ENCODE peak calls at places on chromosomes 11 and 22, in ten cellular contexts. One of them, this sample, is unnamed.

GRCh38 chr22:39457047-39457545 is 284 bp downstream of the MGAT3 start:
- DNase-seq in stimulated activated CD4-positive, alpha-beta T cell treated with anti-CD3 and anti-CD28 coated beads, Interleukin-12 subunit alpha, Interleukin-12 subunit beta, amount 100 ng/mL, for 48 hours: no peak
- DNase-seq in NAMALWA: no peak
- DNase-seq in KBM-7: no peak
- DNase-seq in memory B cell: no peak
- DNase-seq in astrocyte of the spinal cord: no peak
- DNase-seq in activated CD4-positive, alpha-beta memory T cell treated with anti-CD3 and anti-CD28 coated beads for 36 hours: no peak
- DNase-seq in erythroblast: no peak
- DNase-seq in GM19239: no peak
- DNase-seq in NCI-H2029: no peak
- DNase-seq in this sample: peak

GRCh38 chr11:83000381-83000780 is 71.3 kb downstream of the RAB30 start:
- DNase-seq in stimulated activated CD4-positive, alpha-beta T cell treated with anti-CD3 and anti-CD28 coated beads, Interleukin-12 subunit alpha, Interleukin-12 subunit beta, amount 100 ng/mL, for 48 hours: no peak
- DNase-seq in NAMALWA: no peak
- DNase-seq in KBM-7: no peak
- DNase-seq in memory B cell: no peak
- DNase-seq in astrocyte of the spinal cord: no peak
- DNase-seq in activated CD4-positive, alpha-beta memory T cell treated with anti-CD3 and anti-CD28 coated beads for 36 hours: no peak
- DNase-seq in erythroblast: no peak
- DNase-seq in GM19239: no peak
- DNase-seq in NCI-H2029: no peak
- DNase-seq in this sample: no peak

GRCh38 chr11:85718126-85718943 is 32.3 kb upstream of the CCDC89 start:
- DNase-seq in stimulated activated CD4-positive, alpha-beta T cell treated with anti-CD3 and anti-CD28 coated beads, Interleukin-12 subunit alpha, Interleukin-12 subunit beta, amount 100 ng/mL, for 48 hours: no peak
- DNase-seq in NAMALWA: no peak
- DNase-seq in KBM-7: no peak
- DNase-seq in memory B cell: no peak
- DNase-seq in astrocyte of the spinal cord: peak
- DNase-seq in activated CD4-positive, alpha-beta memory T cell treated with anti-CD3 and anti-CD28 coated beads for 36 hours: no peak
- DNase-seq in erythroblast: no peak
- DNase-seq in GM19239: no peak
- DNase-seq in NCI-H2029: no peak
- DNase-seq in this sample: no peak

GRCh38 chr11:123434262-123434661 is 4.2 kb downstream of the GRAMD1B start:
- DNase-seq in stimulated activated CD4-positive, alpha-beta T cell treated with anti-CD3 and anti-CD28 coated beads, Interleukin-12 subunit alpha, Interleukin-12 subunit beta, amount 100 ng/mL, for 48 hours: no peak
- DNase-seq in NAMALWA: peak
- DNase-seq in KBM-7: peak
- DNase-seq in memory B cell: no peak
- DNase-seq in astrocyte of the spinal cord: peak
- DNase-seq in activated CD4-positive, alpha-beta memory T cell treated with anti-CD3 and anti-CD28 coated beads for 36 hours: peak
- DNase-seq in erythroblast: no peak
- DNase-seq in GM19239: no peak
- DNase-seq in NCI-H2029: no peak
- DNase-seq in this sample: peak

GRCh38 chr11:61418136-61418535 is 11.6 kb downstream of the CPSF7 start:
- DNase-seq in stimulated activated CD4-positive, alpha-beta T cell treated with anti-CD3 and anti-CD28 coated beads, Interleukin-12 subunit alpha, Interleukin-12 subunit beta, amount 100 ng/mL, for 48 hours: no peak
- DNase-seq in NAMALWA: no peak
- DNase-seq in KBM-7: no peak
- DNase-seq in memory B cell: no peak
- DNase-seq in astrocyte of the spinal cord: no peak
- DNase-seq in activated CD4-positive, alpha-beta memory T cell treated with anti-CD3 and anti-CD28 coated beads for 36 hours: no peak
- DNase-seq in erythroblast: no peak
- DNase-seq in GM19239: no peak
- DNase-seq in NCI-H2029: no peak
- DNase-seq in this sample: no peak

GRCh38 chr11:58914821-58915543 is 24.3 kb upstream of the GLYATL1 start:
- DNase-seq in stimulated activated CD4-positive, alpha-beta T cell treated with anti-CD3 and anti-CD28 coated beads, Interleukin-12 subunit alpha, Interleukin-12 subunit beta, amount 100 ng/mL, for 48 hours: no peak
- DNase-seq in NAMALWA: no peak
- DNase-seq in KBM-7: no peak
- DNase-seq in memory B cell: no peak
- DNase-seq in astrocyte of the spinal cord: peak
- DNase-seq in activated CD4-positive, alpha-beta memory T cell treated with anti-CD3 and anti-CD28 coated beads for 36 hours: no peak
- DNase-seq in erythroblast: no peak
- DNase-seq in GM19239: no peak
- DNase-seq in NCI-H2029: no peak
- DNase-seq in this sample: no peak

GRCh38 chr11:11409916-11410315 is 56.9 kb upstream of the CSNK2A3 start:
- DNase-seq in stimulated activated CD4-positive, alpha-beta T cell treated with anti-CD3 and anti-CD28 coated beads, Interleukin-12 subunit alpha, Interleukin-12 subunit beta, amount 100 ng/mL, for 48 hours: no peak
- DNase-seq in NAMALWA: no peak
- DNase-seq in KBM-7: no peak
- DNase-seq in memory B cell: no peak
- DNase-seq in astrocyte of the spinal cord: no peak
- DNase-seq in activated CD4-positive, alpha-beta memory T cell treated with anti-CD3 and anti-CD28 coated beads for 36 hours: no peak
- DNase-seq in erythroblast: peak
- DNase-seq in GM19239: no peak
- DNase-seq in NCI-H2029: peak
- DNase-seq in this sample: no peak

GRCh38 chr11:28951191-28951590 is 843.0 kb downstream of the METTL15 start:
- DNase-seq in stimulated activated CD4-positive, alpha-beta T cell treated with anti-CD3 and anti-CD28 coated beads, Interleukin-12 subunit alpha, Interleukin-12 subunit beta, amount 100 ng/mL, for 48 hours: no peak
- DNase-seq in NAMALWA: no peak
- DNase-seq in KBM-7: no peak
- DNase-seq in memory B cell: no peak
- DNase-seq in astrocyte of the spinal cord: peak
- DNase-seq in activated CD4-positive, alpha-beta memory T cell treated with anti-CD3 and anti-CD28 coated beads for 36 hours: no peak
- DNase-seq in erythroblast: no peak
- DNase-seq in GM19239: no peak
- DNase-seq in NCI-H2029: no peak
- DNase-seq in this sample: no peak

GRCh38 chr11:925158-925495 is 543 bp upstream of the AP2A2 start:
- DNase-seq in stimulated activated CD4-positive, alpha-beta T cell treated with anti-CD3 and anti-CD28 coated beads, Interleukin-12 subunit alpha, Interleukin-12 subunit beta, amount 100 ng/mL, for 48 hours: no peak
- DNase-seq in NAMALWA: no peak
- DNase-seq in KBM-7: no peak
- DNase-seq in memory B cell: no peak
- DNase-seq in astrocyte of the spinal cord: no peak
- DNase-seq in activated CD4-positive, alpha-beta memory T cell treated with anti-CD3 and anti-CD28 coated beads for 36 hours: peak
- DNase-seq in erythroblast: no peak
- DNase-seq in GM19239: no peak
- DNase-seq in NCI-H2029: no peak
- DNase-seq in this sample: peak

GRCh38 chr22:38569972-38570840 is at the start of gene DMC1:
- DNase-seq in stimulated activated CD4-positive, alpha-beta T cell treated with anti-CD3 and anti-CD28 coated beads, Interleukin-12 subunit alpha, Interleukin-12 subunit beta, amount 100 ng/mL, for 48 hours: peak
- DNase-seq in NAMALWA: peak
- DNase-seq in KBM-7: peak
- DNase-seq in memory B cell: peak
- DNase-seq in astrocyte of the spinal cord: peak
- DNase-seq in activated CD4-positive, alpha-beta memory T cell treated with anti-CD3 and anti-CD28 coated beads for 36 hours: peak
- DNase-seq in erythroblast: peak
- DNase-seq in GM19239: peak
- DNase-seq in NCI-H2029: peak
- DNase-seq in this sample: peak

GRCh38 chr22:37241351-37242142 is 2.5 kb downstream of the RAC2 start:
- DNase-seq in stimulated activated CD4-positive, alpha-beta T cell treated with anti-CD3 and anti-CD28 coated beads, Interleukin-12 subunit alpha, Interleukin-12 subunit beta, amount 100 ng/mL, for 48 hours: peak
- DNase-seq in NAMALWA: no peak
- DNase-seq in KBM-7: no peak
- DNase-seq in memory B cell: no peak
- DNase-seq in astrocyte of the spinal cord: no peak
- DNase-seq in activated CD4-positive, alpha-beta memory T cell treated with anti-CD3 and anti-CD28 coated beads for 36 hours: peak
- DNase-seq in erythroblast: peak
- DNase-seq in GM19239: no peak
- DNase-seq in NCI-H2029: no peak
- DNase-seq in this sample: no peak

GRCh38 chr22:44107341-44107740 is 73.4 kb upstream of the PARVG start:
- DNase-seq in stimulated activated CD4-positive, alpha-beta T cell treated with anti-CD3 and anti-CD28 coated beads, Interleukin-12 subunit alpha, Interleukin-12 subunit beta, amount 100 ng/mL, for 48 hours: no peak
- DNase-seq in NAMALWA: no peak
- DNase-seq in KBM-7: no peak
- DNase-seq in memory B cell: no peak
- DNase-seq in astrocyte of the spinal cord: no peak
- DNase-seq in activated CD4-positive, alpha-beta memory T cell treated with anti-CD3 and anti-CD28 coated beads for 36 hours: peak
- DNase-seq in erythroblast: no peak
- DNase-seq in GM19239: no peak
- DNase-seq in NCI-H2029: no peak
- DNase-seq in this sample: no peak

GRCh38 chr11:95975343-95975742 is 51.4 kb upstream of the MTMR2 start:
- DNase-seq in stimulated activated CD4-positive, alpha-beta T cell treated with anti-CD3 and anti-CD28 coated beads, Interleukin-12 subunit alpha, Interleukin-12 subunit beta, amount 100 ng/mL, for 48 hours: no peak
- DNase-seq in NAMALWA: no peak
- DNase-seq in KBM-7: no peak
- DNase-seq in memory B cell: no peak
- DNase-seq in astrocyte of the spinal cord: no peak
- DNase-seq in activated CD4-positive, alpha-beta memory T cell treated with anti-CD3 and anti-CD28 coated beads for 36 hours: no peak
- DNase-seq in erythroblast: no peak
- DNase-seq in GM19239: no peak
- DNase-seq in NCI-H2029: no peak
- DNase-seq in this sample: no peak

GRCh38 chr22:39907035-39907434 is 6.2 kb downstream of the GRAP2 start:
- DNase-seq in stimulated activated CD4-positive, alpha-beta T cell treated with anti-CD3 and anti-CD28 coated beads, Interleukin-12 subunit alpha, Interleukin-12 subunit beta, amount 100 ng/mL, for 48 hours: no peak
- DNase-seq in NAMALWA: no peak
- DNase-seq in KBM-7: no peak
- DNase-seq in memory B cell: no peak
- DNase-seq in astrocyte of the spinal cord: no peak
- DNase-seq in activated CD4-positive, alpha-beta memory T cell treated with anti-CD3 and anti-CD28 coated beads for 36 hours: peak
- DNase-seq in erythroblast: no peak
- DNase-seq in GM19239: no peak
- DNase-seq in NCI-H2029: no peak
- DNase-seq in this sample: no peak

GRCh38 chr11:65645710-65646109 is 7.8 kb downstream of the SIPA1 start:
- DNase-seq in stimulated activated CD4-positive, alpha-beta T cell treated with anti-CD3 and anti-CD28 coated beads, Interleukin-12 subunit alpha, Interleukin-12 subunit beta, amount 100 ng/mL, for 48 hours: no peak
- DNase-seq in NAMALWA: no peak
- DNase-seq in KBM-7: no peak
- DNase-seq in memory B cell: no peak
- DNase-seq in astrocyte of the spinal cord: peak
- DNase-seq in activated CD4-positive, alpha-beta memory T cell treated with anti-CD3 and anti-CD28 coated beads for 36 hours: no peak
- DNase-seq in erythroblast: no peak
- DNase-seq in GM19239: no peak
- DNase-seq in NCI-H2029: no peak
- DNase-seq in this sample: no peak

GRCh38 chr22:35995772-35996171 is 32.9 kb downstream of the RBFOX2 start:
- DNase-seq in stimulated activated CD4-positive, alpha-beta T cell treated with anti-CD3 and anti-CD28 coated beads, Interleukin-12 subunit alpha, Interleukin-12 subunit beta, amount 100 ng/mL, for 48 hours: no peak
- DNase-seq in NAMALWA: no peak
- DNase-seq in KBM-7: no peak
- DNase-seq in memory B cell: no peak
- DNase-seq in astrocyte of the spinal cord: peak
- DNase-seq in activated CD4-positive, alpha-beta memory T cell treated with anti-CD3 and anti-CD28 coated beads for 36 hours: no peak
- DNase-seq in erythroblast: no peak
- DNase-seq in GM19239: no peak
- DNase-seq in NCI-H2029: no peak
- DNase-seq in this sample: no peak

GRCh38 chr22:46964773-46965550 is 202.5 kb downstream of the TBC1D22A start:
- DNase-seq in stimulated activated CD4-positive, alpha-beta T cell treated with anti-CD3 and anti-CD28 coated beads, Interleukin-12 subunit alpha, Interleukin-12 subunit beta, amount 100 ng/mL, for 48 hours: no peak
- DNase-seq in NAMALWA: no peak
- DNase-seq in KBM-7: no peak
- DNase-seq in memory B cell: no peak
- DNase-seq in astrocyte of the spinal cord: no peak
- DNase-seq in activated CD4-positive, alpha-beta memory T cell treated with anti-CD3 and anti-CD28 coated beads for 36 hours: no peak
- DNase-seq in erythroblast: no peak
- DNase-seq in GM19239: no peak
- DNase-seq in NCI-H2029: no peak
- DNase-seq in this sample: peak

GRCh38 chr11:12232819-12233601 is 122.6 kb downstream of the MICAL2 start:
- DNase-seq in stimulated activated CD4-positive, alpha-beta T cell treated with anti-CD3 and anti-CD28 coated beads, Interleukin-12 subunit alpha, Interleukin-12 subunit beta, amount 100 ng/mL, for 48 hours: no peak
- DNase-seq in NAMALWA: no peak
- DNase-seq in KBM-7: no peak
- DNase-seq in memory B cell: no peak
- DNase-seq in astrocyte of the spinal cord: peak
- DNase-seq in activated CD4-positive, alpha-beta memory T cell treated with anti-CD3 and anti-CD28 coated beads for 36 hours: no peak
- DNase-seq in erythroblast: no peak
- DNase-seq in GM19239: no peak
- DNase-seq in NCI-H2029: no peak
- DNase-seq in this sample: no peak

GRCh38 chr11:2266586-2267305 is 3.6 kb downstream of the ASCL2 start:
- DNase-seq in stimulated activated CD4-positive, alpha-beta T cell treated with anti-CD3 and anti-CD28 coated beads, Interleukin-12 subunit alpha, Interleukin-12 subunit beta, amount 100 ng/mL, for 48 hours: no peak
- DNase-seq in NAMALWA: no peak
- DNase-seq in KBM-7: no peak
- DNase-seq in memory B cell: no peak
- DNase-seq in astrocyte of the spinal cord: no peak
- DNase-seq in activated CD4-positive, alpha-beta memory T cell treated with anti-CD3 and anti-CD28 coated beads for 36 hours: no peak
- DNase-seq in erythroblast: no peak
- DNase-seq in GM19239: no peak
- DNase-seq in NCI-H2029: no peak
- DNase-seq in this sample: no peak

GRCh38 chr11:106497321-106497720 is 419.9 kb downstream of the AASDHPPT start:
- DNase-seq in stimulated activated CD4-positive, alpha-beta T cell treated with anti-CD3 and anti-CD28 coated beads, Interleukin-12 subunit alpha, Interleukin-12 subunit beta, amount 100 ng/mL, for 48 hours: no peak
- DNase-seq in NAMALWA: no peak
- DNase-seq in KBM-7: no peak
- DNase-seq in memory B cell: no peak
- DNase-seq in astrocyte of the spinal cord: no peak
- DNase-seq in activated CD4-positive, alpha-beta memory T cell treated with anti-CD3 and anti-CD28 coated beads for 36 hours: no peak
- DNase-seq in erythroblast: no peak
- DNase-seq in GM19239: no peak
- DNase-seq in NCI-H2029: no peak
- DNase-seq in this sample: no peak

GRCh38 chr11:60164550-60165075 is 18.3 kb downstream of the MS4A6A start:
- DNase-seq in stimulated activated CD4-positive, alpha-beta T cell treated with anti-CD3 and anti-CD28 coated beads, Interleukin-12 subunit alpha, Interleukin-12 subunit beta, amount 100 ng/mL, for 48 hours: peak
- DNase-seq in NAMALWA: no peak
- DNase-seq in KBM-7: no peak
- DNase-seq in memory B cell: no peak
- DNase-seq in astrocyte of the spinal cord: no peak
- DNase-seq in activated CD4-positive, alpha-beta memory T cell treated with anti-CD3 and anti-CD28 coated beads for 36 hours: peak
- DNase-seq in erythroblast: no peak
- DNase-seq in GM19239: no peak
- DNase-seq in NCI-H2029: no peak
- DNase-seq in this sample: no peak

GRCh38 chr11:44701276-44701675 is 25.5 kb upstream of the TSPAN18 start:
- DNase-seq in stimulated activated CD4-positive, alpha-beta T cell treated with anti-CD3 and anti-CD28 coated beads, Interleukin-12 subunit alpha, Interleukin-12 subunit beta, amount 100 ng/mL, for 48 hours: no peak
- DNase-seq in NAMALWA: no peak
- DNase-seq in KBM-7: no peak
- DNase-seq in memory B cell: no peak
- DNase-seq in astrocyte of the spinal cord: no peak
- DNase-seq in activated CD4-positive, alpha-beta memory T cell treated with anti-CD3 and anti-CD28 coated beads for 36 hours: no peak
- DNase-seq in erythroblast: no peak
- DNase-seq in GM19239: no peak
- DNase-seq in NCI-H2029: no peak
- DNase-seq in this sample: no peak

GRCh38 chr11:19359425-19360000 is 118.8 kb upstream of the E2F8 start:
- DNase-seq in stimulated activated CD4-positive, alpha-beta T cell treated with anti-CD3 and anti-CD28 coated beads, Interleukin-12 subunit alpha, Interleukin-12 subunit beta, amount 100 ng/mL, for 48 hours: no peak
- DNase-seq in NAMALWA: peak
- DNase-seq in KBM-7: no peak
- DNase-seq in memory B cell: no peak
- DNase-seq in astrocyte of the spinal cord: no peak
- DNase-seq in activated CD4-positive, alpha-beta memory T cell treated with anti-CD3 and anti-CD28 coated beads for 36 hours: no peak
- DNase-seq in erythroblast: no peak
- DNase-seq in GM19239: no peak
- DNase-seq in NCI-H2029: no peak
- DNase-seq in this sample: no peak

GRCh38 chr11:34655335-34656008 is 34.6 kb downstream of the EHF start:
- DNase-seq in stimulated activated CD4-positive, alpha-beta T cell treated with anti-CD3 and anti-CD28 coated beads, Interleukin-12 subunit alpha, Interleukin-12 subunit beta, amount 100 ng/mL, for 48 hours: no peak
- DNase-seq in NAMALWA: no peak
- DNase-seq in KBM-7: no peak
- DNase-seq in memory B cell: no peak
- DNase-seq in astrocyte of the spinal cord: peak
- DNase-seq in activated CD4-positive, alpha-beta memory T cell treated with anti-CD3 and anti-CD28 coated beads for 36 hours: no peak
- DNase-seq in erythroblast: no peak
- DNase-seq in GM19239: no peak
- DNase-seq in NCI-H2029: no peak
- DNase-seq in this sample: no peak

GRCh38 chr22:46653596-46653995 is 33.4 kb downstream of the GRAMD4 start:
- DNase-seq in stimulated activated CD4-positive, alpha-beta T cell treated with anti-CD3 and anti-CD28 coated beads, Interleukin-12 subunit alpha, Interleukin-12 subunit beta, amount 100 ng/mL, for 48 hours: peak
- DNase-seq in NAMALWA: no peak
- DNase-seq in KBM-7: no peak
- DNase-seq in memory B cell: no peak
- DNase-seq in astrocyte of the spinal cord: no peak
- DNase-seq in activated CD4-positive, alpha-beta memory T cell treated with anti-CD3 and anti-CD28 coated beads for 36 hours: peak
- DNase-seq in erythroblast: no peak
- DNase-seq in GM19239: no peak
- DNase-seq in NCI-H2029: no peak
- DNase-seq in this sample: no peak

This sample was measured in K562.